ENCODE peak calls at places on chromosomes 11 and 22, in five cellular contexts. K is epithelial cell of esophagus, E is AG09309, V is PC-9, Z is OCI-LY7. U is an unnamed sample.

GRCh38 chr11:2351701-2352100 is 25.4 kb upstream of the CD81 start:
- DNase-seq in Z (no peak), E (no peak), V (no peak), K (no peak), U (no peak)

GRCh38 chr11:75265851-75266531 is 25.4 kb downstream of the TPBGL start:
- DNase-seq in E (no peak), V (no peak), Z (peak; percentile 12), K (no peak), U (no peak)

GRCh38 chr22:41181349-41182241 is 23.5 kb upstream of the L3MBTL2 start:
- DNase-seq in E (peak; percentile 44), V (peak; percentile 55), K (peak; percentile 85), Z (no peak), U (no peak)

GRCh38 chr11:15471709-15472404 is 357.1 kb downstream of the INSC start:
- DNase-seq in V (no peak), K (no peak), E (no peak), Z (no peak), U (no peak)

GRCh38 chr11:100640646-100641045 is 46.4 kb upstream of the ARHGAP42 start:
- DNase-seq in Z (no peak), V (no peak), K (no peak), E (no peak), U (no peak)

GRCh38 chr11:111457731-111458368 is 54.3 kb downstream of the BTG4 start:
- DNase-seq in V (no peak), E (no peak), Z (no peak), K (no peak), U (no peak)

GRCh38 chr11:60887531-60887930 is 18.9 kb downstream of the PRPF19 start:
- DNase-seq in V (no peak), K (peak; percentile 61), E (no peak), Z (peak; percentile 57), U (no peak)

GRCh38 chr11:20048246-20048645 is 112.0 kb downstream of the DBX1 start:
- DNase-seq in Z (no peak), E (no peak), K (peak; percentile 66), V (no peak), U (no peak)

DNA sequence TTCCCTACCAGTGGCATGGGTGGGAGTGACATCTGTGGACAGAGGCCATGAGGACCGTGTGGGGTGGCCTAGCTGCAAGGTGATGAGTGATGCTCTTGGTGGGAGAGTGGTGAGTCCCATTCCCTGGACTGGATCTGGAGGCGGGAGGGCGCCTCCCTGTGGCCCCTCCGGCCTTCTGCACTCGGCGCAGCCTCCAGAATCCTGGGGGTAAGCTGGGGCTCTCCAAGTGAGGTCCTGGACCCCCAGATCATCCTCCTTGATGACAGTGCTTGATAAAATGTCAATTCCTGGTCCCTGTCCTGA is 32.3 kb upstream of the PRR5 start:
- DNase-seq in Z (no peak), E (no peak), V (no peak), K (peak; percentile 18), U (no peak)
- TF ChIP-seq CTCF in Z (peak; percentile 39), E (peak; percentile 71), V (peak; percentile 51), K (peak; percentile 32), U (peak; percentile 31)

GRCh38 chr11:114226283-114226859 is 69.8 kb upstream of the NNMT start:
- DNase-seq in K (no peak), V (no peak), E (no peak), Z (no peak), U (no peak)
- TF ChIP-seq CTCF in K (no peak), V (no peak), E (no peak), Z (no peak), U (no peak)

GRCh38 chr22:29030016-29030617 is 31.5 kb downstream of the C22orf31 start:
- DNase-seq in V (peak; percentile 28), Z (no peak), K (peak; percentile 22), E (peak; percentile 5), U (no peak)
- TF ChIP-seq CTCF in V (peak; percentile 26), Z (no peak), K (peak; percentile 4), E (no peak), U (no peak)

GRCh38 chr11:7299393-7299792 is 47.7 kb downstream of the SYT9 start:
- DNase-seq in E (no peak), V (no peak), K (no peak), Z (no peak), U (no peak)
- TF ChIP-seq CTCF in E (no peak), V (no peak), K (no peak), Z (peak; percentile 50), U (no peak)

GRCh38 chr11:11621881-11622706 is at the start of gene GALNT18:
- DNase-seq in Z (peak; percentile 33), K (peak; percentile 98), E (peak; percentile 64), V (peak; percentile 65), U (peak; percentile 78)
- TF ChIP-seq CTCF in Z (peak; percentile 20), K (peak; percentile 35), E (peak; percentile 23), V (no peak), U (peak; percentile 16)

DNA sequence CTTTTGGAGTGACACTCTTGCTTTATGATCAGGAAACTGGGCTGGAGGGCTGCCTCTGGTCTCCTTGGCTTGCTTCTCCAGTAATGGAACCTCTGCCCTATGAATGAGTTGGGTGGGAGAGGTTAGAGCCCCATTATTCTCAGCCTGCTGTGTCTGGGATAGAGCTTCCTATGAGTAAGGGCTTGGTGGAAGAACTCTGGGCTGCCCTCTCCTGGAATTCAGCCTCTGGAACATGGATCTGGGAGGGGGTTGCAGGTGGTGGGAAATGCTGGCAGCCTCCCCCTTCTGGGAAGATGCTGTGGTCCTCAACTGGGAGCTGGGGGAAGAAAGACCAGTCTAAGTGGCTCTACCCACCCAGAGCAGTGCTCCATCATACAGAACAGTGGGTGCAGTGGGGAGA is 81.8 kb upstream of the SYN3 start:
- DNase-seq in V (no peak), K (no peak), E (no peak), Z (no peak), U (no peak)
- TF ChIP-seq CTCF in V (no peak), K (no peak), E (no peak), Z (no peak), U (no peak)

U was measured in natural killer cell.